ENCODE peak calls at places on chromosomes 11 and 22, in seven cellular contexts. M, E, H, W, Q, C and Z are unnamed samples.

GRCh38 chr11:27282806-27283205 is 80.2 kb downstream of the CCDC34 start:
- DNase-seq in M (no peak), E (no peak), H (peak; percentile 7), W (no peak), Q (no peak), C (no peak), Z (no peak)

GRCh38 chr22:29799217-29799680 is 32.1 kb downstream of the UQCR10 start:
- DNase-seq in M (peak; percentile 28), E (no peak), H (no peak), W (peak; percentile 90), Q (peak; percentile 50), C (no peak), Z (peak; percentile 95)

GRCh38 chr11:61067782-61068181 is 34.5 kb upstream of the CD5 start:
- DNase-seq in M (no peak), E (no peak), H (no peak), W (no peak), Q (no peak), C (no peak), Z (no peak)

GRCh38 chr22:39215430-39216142 is 29.2 kb downstream of the PDGFB start:
- DNase-seq in M (no peak), E (no peak), H (peak; percentile 76), W (no peak), Q (no peak), C (no peak), Z (no peak)

GRCh38 chr11:104602643-104603042 is 295.6 kb downstream of the CASP12 start:
- DNase-seq in M (no peak), E (no peak), H (no peak), W (no peak), Q (no peak), C (no peak), Z (no peak)

GRCh38 chr22:32352681-32353080 is 5.0 kb upstream of the RFPL3 start:
- DNase-seq in M (no peak), E (no peak), H (peak; percentile 31), W (no peak), Q (no peak), C (no peak), Z (no peak)

GRCh38 chr11:64340671-64341335 is 799 bp downstream of the CCDC88B start:
- DNase-seq in M (no peak), E (no peak), H (peak; percentile 90), W (no peak), Q (no peak), C (no peak), Z (no peak)

GRCh38 chr11:117815262-117815803 is 9.2 kb downstream of the FXYD2 start:
- DNase-seq in M (no peak), E (no peak), H (no peak), W (no peak), Q (no peak), C (no peak), Z (no peak)

GRCh38 chr11:46560300-46561025 is 33.4 kb downstream of the AMBRA1 start:
- DNase-seq in M (peak; percentile 46), E (peak; percentile 22), H (no peak), W (no peak), Q (no peak), C (no peak), Z (no peak)

GRCh38 chr11:197741-198235 is 4.9 kb downstream of the SCGB1C1 start:
- DNase-seq in M (no peak), E (no peak), H (no peak), W (no peak), Q (no peak), C (no peak), Z (no peak)

GRCh38 chr11:6845383-6845782 is at the start of gene OR10A5:
- DNase-seq in M (no peak), E (no peak), H (no peak), W (no peak), Q (no peak), C (no peak), Z (no peak)

GRCh38 chr11:876550-876949 is 33.9 kb downstream of the TSPAN4 start:
- DNase-seq in M (no peak), E (no peak), H (no peak), W (peak; percentile 56), Q (peak; percentile 11), C (no peak), Z (peak; percentile 45)